ENCODE peak calls at places on chromosome 7, in six cellular contexts. H is PC-3; O is CD4-positive, alpha-beta T cell; F is fibroblast of lung; S is HCT116; C is tibial artery. I is an unnamed sample.

GRCh38 chr7:2524808-2525140 is 5.2 kb downstream of the LFNG start:
- DNase-seq in H (no peak), O (no peak), F (no peak), S (no peak), C (no peak), I (no peak)

GRCh38 chr7:117997862-117998825 is 124.9 kb upstream of the CTTNBP2 start:
- DNase-seq in H (peak; percentile 78), O (no peak), F (peak; percentile 53), S (no peak), C (no peak), I (no peak)

GRCh38 chr7:95240910-95241309 is 83.4 kb downstream of the PON1 start:
- DNase-seq in H (no peak), O (no peak), F (no peak), S (no peak), C (no peak), I (no peak)

GRCh38 chr7:4472739-4473138 is 209.4 kb upstream of the FOXK1 start:
- DNase-seq in H (no peak), O (no peak), F (no peak), S (no peak), C (no peak), I (no peak)

GRCh38 chr7:132440126-132440525 is 136.1 kb downstream of the PLXNA4 start:
- DNase-seq in H (no peak), O (no peak), F (no peak), S (no peak), C (no peak), I (no peak)

GRCh38 chr7:115491744-115492380 is 538.7 kb downstream of the TFEC start:
- DNase-seq in H (no peak), O (no peak), F (no peak), S (no peak), C (no peak), I (no peak)

GRCh38 chr7:155408657-155409586 is 49.0 kb upstream of the EN2 start:
- DNase-seq in H (no peak), O (no peak), F (no peak), S (no peak), C (no peak), I (no peak)

GRCh38 chr7:7165372-7165771 is 17.0 kb upstream of the C1GALT1 start:
- DNase-seq in H (no peak), O (no peak), F (no peak), S (no peak), C (no peak), I (no peak)

GRCh38 chr7:338295-339061 is 48.5 kb downstream of the FOXL3 start:
- DNase-seq in H (no peak), O (no peak), F (no peak), S (no peak), C (no peak), I (peak; percentile 33)

GRCh38 chr7:8480466-8480865 is 47.1 kb downstream of the NXPH1 start:
- DNase-seq in H (no peak), O (no peak), F (peak; percentile 43), S (no peak), C (no peak), I (no peak)

GRCh38 chr7:117951285-117951684 is 78.0 kb upstream of the CTTNBP2 start:
- DNase-seq in H (peak; percentile 83), O (no peak), F (peak; percentile 11), S (no peak), C (no peak), I (no peak)

GRCh38 chr7:40544277-40544723 is 409.5 kb downstream of the SUGCT start:
- DNase-seq in H (no peak), O (no peak), F (no peak), S (no peak), C (no peak), I (no peak)

GRCh38 chr7:30988346-30989005 is 24.7 kb downstream of the GHRHR start:
- DNase-seq in H (peak; percentile 47), O (no peak), F (no peak), S (no peak), C (no peak), I (peak; percentile 56)

GRCh38 chr7:8295638-8296361 is 33.8 kb upstream of the ICA1 start:
- DNase-seq in H (peak; percentile 86), O (no peak), F (peak; percentile 76), S (peak; percentile 89), C (no peak), I (no peak)

GRCh38 chr7:37379546-37379945 is 69.1 kb downstream of the ELMO1 start:
- DNase-seq in H (no peak), O (no peak), F (no peak), S (no peak), C (no peak), I (no peak)

GRCh38 chr7:35725280-35725680 is 30.3 kb upstream of the HERPUD2 start:
- DNase-seq in H (no peak), O (peak; percentile 47), F (no peak), S (no peak), C (no peak), I (no peak)

GRCh38 chr7:133070562-133070961 is 11.3 kb downstream of the CHCHD3 start:
- DNase-seq in H (no peak), O (no peak), F (peak; percentile 13), S (no peak), C (no peak), I (no peak)

GRCh38 chr7:151249732-151250072 is 1.2 kb upstream of the SMARCD3 start:
- DNase-seq in H (no peak), O (no peak), F (peak; percentile 63), S (peak; percentile 48), C (peak; percentile 62), I (no peak)

GRCh38 chr7:120218702-120219101 is 54.3 kb upstream of the KCND2 start:
- DNase-seq in H (no peak), O (no peak), F (no peak), S (no peak), C (peak; percentile 69), I (no peak)

GRCh38 chr7:135232720-135233119 is 918 bp upstream of the STRA8 start:
- DNase-seq in H (no peak), O (no peak), F (no peak), S (peak; percentile 40), C (no peak), I (no peak)

GRCh38 chr7:42876182-42877068 is 35.4 kb downstream of the C7orf25 start:
- DNase-seq in H (peak; percentile 75), O (peak; percentile 22), F (peak; percentile 25), S (peak; percentile 43), C (no peak), I (peak; percentile 11)

GRCh38 chr7:51014811-51015210 is 232.1 kb upstream of the GRB10 start:
- DNase-seq in H (no peak), O (no peak), F (no peak), S (no peak), C (no peak), I (no peak)

GRCh38 chr7:100963874-100964273 is 5.5 kb upstream of the MUC12 start:
- DNase-seq in H (no peak), O (no peak), F (no peak), S (no peak), C (no peak), I (no peak)

DNA sequence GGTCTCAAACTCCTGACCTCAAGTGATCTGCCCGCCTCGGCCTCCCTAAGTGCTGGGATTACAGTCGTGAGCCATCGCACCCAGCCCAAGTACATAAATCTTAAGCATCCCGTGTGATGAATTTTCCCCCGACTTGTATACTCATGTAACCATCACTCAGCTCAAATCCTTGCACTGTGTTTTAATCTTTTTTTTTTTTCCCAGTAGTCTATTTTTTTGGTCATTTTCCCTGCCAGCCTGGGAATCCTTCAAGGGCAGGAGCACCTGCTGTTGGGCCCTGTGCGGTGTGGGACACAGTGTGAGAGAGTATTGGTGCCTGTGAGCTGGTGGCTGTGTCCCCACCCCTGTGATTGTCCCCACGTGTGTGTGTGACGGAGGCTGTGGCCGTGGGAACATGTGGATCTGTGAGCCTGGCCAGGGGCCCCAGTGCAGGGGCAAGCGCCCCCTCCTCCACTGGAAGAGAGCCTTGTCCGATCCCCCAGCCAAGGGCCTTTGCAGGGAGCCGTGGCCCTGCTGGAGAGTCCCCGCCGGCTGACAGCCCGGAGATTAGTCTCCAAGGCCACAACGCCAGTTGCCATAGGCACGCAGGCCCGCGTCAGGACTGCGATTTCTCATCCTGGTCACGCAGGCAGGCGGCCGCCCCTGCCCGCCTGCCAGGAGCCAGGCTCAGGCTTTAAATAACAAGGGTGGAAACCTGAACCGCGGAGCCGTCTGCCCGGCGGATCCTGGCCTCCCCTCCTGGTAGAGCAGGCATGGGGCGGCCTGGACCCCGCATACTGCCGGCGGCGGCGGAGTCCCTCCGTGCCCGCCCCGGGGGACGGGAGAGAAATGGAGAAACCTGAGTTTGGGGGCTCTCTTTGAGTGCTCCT is 26.5 kb downstream of the GTF2IRD1 start:
- DNase-seq in H (no peak), O (no peak), F (peak; percentile 92), S (no peak), C (peak; percentile 86), I (peak; percentile 89)
- H3K27ac ChIP-seq in H (no peak overlapping the region), O (no peak overlapping the region), F (peak overlapping the region; percentile 95), S (peak overlapping the region; percentile 58), C (peak overlapping the region; percentile 87), I (peak overlapping the region; percentile 94)

GRCh38 chr7:103074519-103075336 is at the start of the genes ARMC10 and FBXL13:
- DNase-seq in H (peak; percentile 85), O (peak; percentile 86), F (peak; percentile 89), S (peak; percentile 81), C (peak; percentile 90), I (peak; percentile 76)
- TF ChIP-seq CTCF in H (no peak), O (peak; percentile 16), F (peak; percentile 14), S (no peak), C (peak; percentile 38), I (peak; percentile 34)

GRCh38 chr7:106022193-106022821 is 59.2 kb downstream of the CDHR3 start:
- DNase-seq in H (no peak), O (peak; percentile 81), F (peak; percentile 72), S (no peak), C (no peak), I (no peak)

GRCh38 chr7:106017657-106018056 is 54.6 kb downstream of the CDHR3 start:
- DNase-seq in H (no peak), O (no peak), F (no peak), S (no peak), C (no peak), I (no peak)

GRCh38 chr7:106018566-106019338 is 55.7 kb downstream of the CDHR3 start:
- DNase-seq in H (no peak), O (no peak), F (peak; percentile 69), S (no peak), C (no peak), I (no peak)

GRCh38 chr7:106023369-106024322 is 60.6 kb downstream of the CDHR3 start:
- DNase-seq in H (no peak), O (no peak), F (no peak), S (no peak), C (no peak), I (no peak)

GRCh38 chr7:106021211-106022067 is 58.4 kb downstream of the CDHR3 start:
- DNase-seq in H (no peak), O (no peak), F (no peak), S (no peak), C (no peak), I (no peak)
- H3K27ac ChIP-seq in H (no peak overlapping the region), O (peak overlapping the region; percentile 80), F (no peak overlapping the region), S (no peak overlapping the region), C (no peak overlapping the region), I (no peak overlapping the region)

DNA sequence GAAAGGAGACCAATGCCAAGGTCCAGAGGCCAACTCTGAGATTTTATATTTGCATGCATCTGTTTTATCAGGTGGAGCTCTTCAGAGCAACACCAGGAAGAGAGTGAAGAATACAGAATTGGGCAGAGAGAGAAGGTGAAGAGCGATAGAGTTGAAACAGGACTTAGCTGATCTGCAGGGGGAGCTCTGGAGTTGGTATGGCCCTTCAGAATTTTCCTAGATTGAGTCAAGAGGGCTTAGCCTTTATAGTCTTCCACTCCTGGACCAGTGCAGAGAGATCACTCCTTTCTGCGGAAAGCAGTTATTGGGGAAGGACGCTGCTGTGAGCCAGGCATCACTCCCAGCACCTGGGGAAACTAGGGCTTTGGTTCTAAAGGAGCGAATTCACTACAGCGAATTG is 105.0 kb upstream of the DGKB start:
- DNase-seq in H (peak; percentile 53), O (no peak), F (no peak), S (peak; percentile 43), C (no peak), I (no peak)
- TF ChIP-seq CTCF in H (peak; percentile 72), O (no peak), F (no peak), S (no peak), C (no peak), I (no peak)

GRCh38 chr7:137958593-137959431 is 43.1 kb downstream of the CREB3L2 start:
- DNase-seq in H (no peak), O (no peak), F (no peak), S (no peak), C (no peak), I (no peak)
- H3K27ac ChIP-seq in H (no peak overlapping the region), O (no peak overlapping the region), F (peak overlapping the region; percentile 4), S (no peak overlapping the region), C (peak overlapping the region; percentile 80), I (no peak overlapping the region)